ENCODE peak calls at places on chromosomes 6 and 20, in seven cellular contexts. H is hepatic stellate cell; O is H54; V is progenitor cell of endocrine pancreas; P is stimulated activated CD4-positive, alpha-beta T cell treated with anti-CD3 and anti-CD28 coated beads, TNF-alpha, amount 100 ng/mL, for 4 hours; B is NCI-H1105 treated with DMSO at 0.1 percent for 48 hours; I is A172. R is an unnamed sample.

GRCh38 chr20:32474967-32475819 is 109.9 kb downstream of the NOL4L start:
- DNase-seq in I (peak), B (no peak), P (no peak), V (peak), O (peak), H (peak), R (peak)

GRCh38 chr6:19838442-19839236 is 1.5 kb downstream of the ID4 start:
- DNase-seq in H (peak), V (peak), P (no peak), I (no peak), B (peak), O (no peak), R (no peak)

GRCh38 chr6:21648475-21649050 is 55.0 kb downstream of the SOX4 start:
- DNase-seq in O (no peak), P (no peak), B (no peak), V (no peak), I (no peak), H (no peak), R (no peak)

GRCh38 chr20:38272961-38273360 is 12.4 kb upstream of the KIAA1755 start:
- DNase-seq in O (no peak), B (no peak), V (no peak), H (peak), I (no peak), P (no peak), R (peak)

GRCh38 chr6:43931201-43931600 is 161.2 kb downstream of the VEGFA start:
- DNase-seq in V (no peak), P (no peak), H (no peak), I (no peak), O (no peak), B (no peak), R (no peak)

GRCh38 chr6:165804331-165805066 is 141.5 kb upstream of the PDE10A start:
- DNase-seq in P (no peak), V (no peak), B (no peak), H (peak), O (no peak), I (no peak), R (peak)

GRCh38 chr6:4133941-4134838 is 1.2 kb downstream of the ECI2 start:
- DNase-seq in O (no peak), V (no peak), H (peak), I (peak), B (no peak), P (no peak), R (peak)

GRCh38 chr6:168124161-168124560 is 45.1 kb upstream of the FRMD1 start:
- DNase-seq in B (no peak), V (no peak), O (no peak), H (no peak), I (no peak), P (no peak), R (no peak)

GRCh38 chr6:24494726-24495515 is at the start of gene ALDH5A1:
- DNase-seq in P (peak), B (peak), O (peak), H (peak), V (peak), I (peak), R (peak)

GRCh38 chr20:38150595-38151170 is 14.4 kb downstream of the TGM2 start:
- DNase-seq in O (no peak), I (no peak), P (no peak), V (no peak), H (no peak), B (no peak), R (no peak)

GRCh38 chr6:74050921-74051320 is 354.9 kb downstream of the CD109 start:
- DNase-seq in V (no peak), O (no peak), I (no peak), P (no peak), H (no peak), B (no peak), R (no peak)

GRCh38 chr6:36979343-36979742 is 6.7 kb downstream of the MTCH1 start:
- DNase-seq in H (no peak), P (no peak), V (no peak), B (peak), I (no peak), O (no peak), R (peak)

GRCh38 chr6:878179-878578 is 185.2 kb upstream of the EXOC2 start:
- DNase-seq in O (no peak), V (no peak), B (no peak), P (no peak), I (no peak), H (no peak), R (no peak)

GRCh38 chr20:41618807-41619294 is 674 bp upstream of the CHD6 start:
- DNase-seq in V (no peak), H (no peak), O (peak), I (peak), P (no peak), B (peak), R (peak)

GRCh38 chr6:139595183-139595582 is 220.7 kb upstream of the CITED2 start:
- DNase-seq in P (no peak), H (no peak), B (no peak), I (no peak), V (no peak), O (no peak), R (peak)

GRCh38 chr6:10418862-10419748 is 4.2 kb upstream of the TFAP2A start:
- DNase-seq in V (peak), I (peak), H (no peak), B (no peak), P (no peak), O (no peak), R (no peak)

GRCh38 chr6:88380618-88381288 is 214.6 kb upstream of the CNR1 start:
- DNase-seq in V (no peak), H (no peak), B (no peak), O (no peak), I (peak), P (no peak), R (peak)

GRCh38 chr6:32096087-32096393 is 13.1 kb downstream of the TNXB start:
- DNase-seq in I (no peak), B (no peak), H (no peak), V (no peak), P (no peak), O (no peak), R (no peak)

GRCh38 chr6:32844839-32845372 is 1.1 kb upstream of the PSMB8 start:
- DNase-seq in I (no peak), H (no peak), B (no peak), P (no peak), V (no peak), O (no peak), R (no peak)

GRCh38 chr6:12594541-12594893 is 122.0 kb upstream of the PHACTR1 start:
- DNase-seq in I (no peak), P (no peak), V (no peak), O (no peak), B (no peak), H (no peak), R (no peak)

GRCh38 chr6:13716955-13717295 is 5.3 kb upstream of the RANBP9 start:
- DNase-seq in I (no peak), V (no peak), O (no peak), H (no peak), B (no peak), P (no peak), R (no peak)

GRCh38 chr20:11652128-11652527 is 265.6 kb upstream of the BTBD3 start:
- DNase-seq in O (no peak), P (no peak), B (no peak), H (no peak), V (no peak), I (no peak), R (no peak)

R was measured in fibroblast of mammary gland.